ENCODE peak calls at places on chromosome 15, in five cellular contexts. One of them, this sample, is unnamed.

GRCh38 chr15:81853349-81853748 is 192.5 kb downstream of the MEX3B start:
- DNase-seq in fibroblast of lung: no peak
- DNase-seq in heart right ventricle: no peak
- DNase-seq in neural progenitor cell: no peak
- DNase-seq in keratinocyte: no peak
- DNase-seq in this sample: no peak

GRCh38 chr15:31489801-31490646 is 163.4 kb downstream of the KLF13 start:
- DNase-seq in neural progenitor cell: peak; percentile 78
- DNase-seq in fibroblast of lung: peak; percentile 47
- DNase-seq in heart right ventricle: peak; percentile 38
- DNase-seq in keratinocyte: no peak
- DNase-seq in this sample: peak; percentile 24

GRCh38 chr15:31347067-31347975 is 20.7 kb downstream of the KLF13 start:
- DNase-seq in heart right ventricle: no peak
- DNase-seq in neural progenitor cell: no peak
- DNase-seq in fibroblast of lung: no peak
- DNase-seq in keratinocyte: no peak
- DNase-seq in this sample: peak; percentile 36

GRCh38 chr15:23574742-23575141 is 9.3 kb downstream of the MKRN3 start:
- DNase-seq in fibroblast of lung: no peak
- DNase-seq in heart right ventricle: no peak
- DNase-seq in keratinocyte: no peak
- DNase-seq in neural progenitor cell: no peak
- DNase-seq in this sample: no peak

GRCh38 chr15:56371495-56372147 is 6.4 kb downstream of the TEX9 start:
- DNase-seq in keratinocyte: no peak
- DNase-seq in neural progenitor cell: no peak
- DNase-seq in fibroblast of lung: no peak
- DNase-seq in heart right ventricle: no peak
- DNase-seq in this sample: no peak

GRCh38 chr15:35168464-35168863 is 83.4 kb upstream of the NANOGP8 start:
- DNase-seq in heart right ventricle: no peak
- DNase-seq in keratinocyte: no peak
- DNase-seq in fibroblast of lung: peak; percentile 83
- DNase-seq in neural progenitor cell: no peak
- DNase-seq in this sample: no peak

GRCh38 chr15:40928351-40928974 is 677 bp upstream of the DLL4 start:
- DNase-seq in keratinocyte: no peak
- DNase-seq in neural progenitor cell: peak; percentile 55
- DNase-seq in fibroblast of lung: no peak
- DNase-seq in heart right ventricle: no peak
- DNase-seq in this sample: no peak

GRCh38 chr15:81101894-81102815 is 31.9 kb upstream of the CFAP161 start:
- DNase-seq in fibroblast of lung: no peak
- DNase-seq in heart right ventricle: no peak
- DNase-seq in keratinocyte: no peak
- DNase-seq in neural progenitor cell: no peak
- DNase-seq in this sample: no peak

GRCh38 chr15:99430881-99431401 is 134.8 kb upstream of the MEF2A start:
- DNase-seq in fibroblast of lung: no peak
- DNase-seq in keratinocyte: no peak
- DNase-seq in heart right ventricle: no peak
- DNase-seq in neural progenitor cell: no peak
- DNase-seq in this sample: peak; percentile 8

GRCh38 chr15:62985768-62986167 is 56.8 kb upstream of the TPM1 start:
- DNase-seq in heart right ventricle: no peak
- DNase-seq in keratinocyte: no peak
- DNase-seq in neural progenitor cell: no peak
- DNase-seq in fibroblast of lung: peak; percentile 96
- DNase-seq in this sample: no peak

GRCh38 chr15:41900526-41901380 is 6.9 kb upstream of the SPTBN5 start:
- DNase-seq in heart right ventricle: no peak
- DNase-seq in fibroblast of lung: no peak
- DNase-seq in keratinocyte: no peak
- DNase-seq in neural progenitor cell: no peak
- DNase-seq in this sample: no peak

GRCh38 chr15:50358805-50359204 is 3.8 kb upstream of the GABPB1 start:
- DNase-seq in fibroblast of lung: peak; percentile 52
- DNase-seq in heart right ventricle: no peak
- DNase-seq in neural progenitor cell: peak; percentile 43
- DNase-seq in keratinocyte: no peak
- DNase-seq in this sample: no peak

GRCh38 chr15:62591842-62592838 is 427.1 kb upstream of the C2CD4B start:
- DNase-seq in neural progenitor cell: no peak
- DNase-seq in heart right ventricle: no peak
- DNase-seq in fibroblast of lung: peak; percentile 64
- DNase-seq in keratinocyte: no peak
- DNase-seq in this sample: no peak

GRCh38 chr15:78640527-78640839 is 527 bp downstream of the CHRNB4 start:
- DNase-seq in neural progenitor cell: no peak
- DNase-seq in fibroblast of lung: no peak
- DNase-seq in keratinocyte: no peak
- DNase-seq in heart right ventricle: no peak
- DNase-seq in this sample: no peak

GRCh38 chr15:59991919-59992318 is 12.2 kb upstream of the FOXB1 start:
- DNase-seq in fibroblast of lung: no peak
- DNase-seq in keratinocyte: no peak
- DNase-seq in neural progenitor cell: no peak
- DNase-seq in heart right ventricle: no peak
- DNase-seq in this sample: no peak

GRCh38 chr15:33440911-33441310 is 130.1 kb downstream of the RYR3 start:
- DNase-seq in fibroblast of lung: no peak
- DNase-seq in keratinocyte: no peak
- DNase-seq in neural progenitor cell: no peak
- DNase-seq in heart right ventricle: no peak
- DNase-seq in this sample: no peak

GRCh38 chr15:68333775-68334470 is 56.4 kb downstream of the FEM1B start:
- DNase-seq in heart right ventricle: no peak
- DNase-seq in keratinocyte: no peak
- DNase-seq in fibroblast of lung: peak; percentile 67
- DNase-seq in neural progenitor cell: no peak
- DNase-seq in this sample: no peak

GRCh38 chr15:84057714-84058331 is 177.8 kb upstream of the GOLGA6L4 start:
- DNase-seq in heart right ventricle: no peak
- DNase-seq in fibroblast of lung: no peak
- DNase-seq in keratinocyte: no peak
- DNase-seq in neural progenitor cell: no peak
- DNase-seq in this sample: no peak

GRCh38 chr15:100842756-100843730 is 36.6 kb upstream of the ALDH1A3 start:
- DNase-seq in keratinocyte: no peak
- DNase-seq in fibroblast of lung: peak; percentile 12
- DNase-seq in neural progenitor cell: no peak
- DNase-seq in heart right ventricle: no peak
- DNase-seq in this sample: no peak

GRCh38 chr15:70182858-70183695 is 85.4 kb upstream of the TLE3 start:
- DNase-seq in neural progenitor cell: no peak
- DNase-seq in heart right ventricle: no peak
- DNase-seq in fibroblast of lung: no peak
- DNase-seq in keratinocyte: no peak
- DNase-seq in this sample: no peak

GRCh38 chr15:29432191-29433049 is 162.8 kb upstream of the NSMCE3 start:
- DNase-seq in keratinocyte: no peak
- DNase-seq in neural progenitor cell: no peak
- DNase-seq in heart right ventricle: no peak
- DNase-seq in fibroblast of lung: no peak
- DNase-seq in this sample: no peak

GRCh38 chr15:67152429-67152828 is 87.0 kb downstream of the SMAD3 start:
- DNase-seq in heart right ventricle: no peak
- DNase-seq in neural progenitor cell: no peak
- DNase-seq in keratinocyte: no peak
- DNase-seq in fibroblast of lung: no peak
- DNase-seq in this sample: no peak

GRCh38 chr15:67148196-67148701 is 82.8 kb downstream of the SMAD3 start:
- DNase-seq in heart right ventricle: no peak
- DNase-seq in keratinocyte: no peak
- DNase-seq in fibroblast of lung: peak; percentile 86
- DNase-seq in neural progenitor cell: no peak
- DNase-seq in this sample: no peak

GRCh38 chr15:67147410-67147949 is 82.1 kb downstream of the SMAD3 start:
- DNase-seq in heart right ventricle: no peak
- DNase-seq in fibroblast of lung: no peak
- DNase-seq in keratinocyte: no peak
- DNase-seq in neural progenitor cell: no peak
- DNase-seq in this sample: no peak

GRCh38 chr15:67149068-67149841 is 83.9 kb downstream of the SMAD3 start:
- DNase-seq in fibroblast of lung: no peak
- DNase-seq in heart right ventricle: no peak
- DNase-seq in keratinocyte: no peak
- DNase-seq in neural progenitor cell: peak; percentile 30
- DNase-seq in this sample: no peak

DNA sequence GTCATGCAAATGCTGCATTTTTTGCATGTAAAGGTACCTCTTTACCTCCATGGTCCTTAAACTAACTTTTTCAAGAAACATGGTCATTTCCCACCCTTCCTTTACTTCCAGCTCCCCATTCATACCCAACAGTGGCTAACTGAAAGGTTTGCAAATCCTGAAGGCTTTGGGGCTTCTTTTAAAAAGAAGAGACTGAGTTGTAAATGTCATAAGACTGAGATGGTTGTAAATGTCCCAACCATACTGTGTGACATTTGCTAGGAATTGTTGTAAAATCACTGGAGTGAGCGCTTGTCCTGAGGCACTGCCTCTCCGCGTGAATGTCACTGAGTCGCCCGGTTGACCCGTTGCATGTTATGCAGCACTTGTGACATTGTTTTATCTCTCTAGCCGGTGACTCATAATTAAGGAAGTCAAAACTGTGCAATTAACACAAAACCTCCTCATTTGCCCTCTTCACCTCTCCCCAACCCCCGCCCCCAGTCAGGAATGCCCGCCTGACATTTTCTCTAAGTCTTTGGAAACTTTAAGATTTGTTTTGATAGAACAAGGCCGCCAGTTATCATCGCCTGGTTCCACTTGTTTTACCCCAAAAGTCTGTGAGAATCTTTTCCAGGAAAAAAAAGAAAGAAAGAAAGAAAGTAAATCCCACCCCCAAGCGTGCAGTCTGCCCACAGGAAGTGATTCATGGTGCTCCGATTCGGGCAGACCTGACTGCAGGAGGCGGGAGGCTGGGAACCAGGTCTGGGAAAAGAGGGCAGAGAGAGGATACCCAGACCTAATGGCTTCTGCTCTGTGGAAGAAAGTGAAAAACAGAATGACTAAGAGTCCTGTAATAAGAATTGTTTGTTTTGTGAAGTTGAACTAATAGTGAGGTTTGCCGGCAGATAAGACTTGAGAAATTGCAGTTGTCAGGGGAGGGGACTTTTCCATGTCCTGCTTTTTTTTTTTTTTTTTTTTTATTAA is 84.7 kb downstream of the SMAD3 start:
- DNase-seq in fibroblast of lung: peak; percentile 99
- DNase-seq in heart right ventricle: peak; percentile 75
- DNase-seq in keratinocyte: no peak
- DNase-seq in neural progenitor cell: peak; percentile 43
- DNase-seq in this sample: no peak
- H3K4me1 ChIP-seq in fibroblast of lung: peaks cover 57% of the 10 kb centered on the region
- H3K4me1 ChIP-seq in heart right ventricle: peaks cover 52% of the 10 kb centered on the region
- H3K4me1 ChIP-seq in keratinocyte: peaks cover 65% of the 10 kb centered on the region
- H3K4me1 ChIP-seq in neural progenitor cell: peaks cover 52% of the 10 kb centered on the region
- H3K4me1 ChIP-seq in this sample: peaks cover 84% of the 10 kb centered on the region

DNA sequence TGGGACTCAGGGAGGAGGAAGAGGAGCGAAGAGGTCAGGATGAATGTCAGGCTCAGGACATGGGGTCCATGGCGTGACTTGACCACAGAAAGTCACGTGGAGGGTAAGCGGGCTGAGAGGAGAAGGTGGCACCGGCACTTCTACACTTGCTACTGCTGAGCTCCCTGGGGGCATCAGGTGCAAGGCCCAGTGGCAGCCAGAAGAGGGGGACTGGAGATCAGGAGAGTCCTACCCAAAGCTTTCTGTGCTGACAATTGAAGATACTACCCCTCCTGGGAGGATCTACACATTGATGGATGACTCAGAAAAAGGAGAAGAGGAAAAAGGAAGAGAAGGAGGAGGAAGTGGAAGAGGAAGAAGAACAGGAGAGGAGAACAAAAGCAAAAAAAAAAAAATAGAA is 41.3 kb downstream of the MYO5C start:
- DNase-seq in fibroblast of lung: no peak
- DNase-seq in neural progenitor cell: no peak
- DNase-seq in keratinocyte: no peak
- DNase-seq in heart right ventricle: no peak
- DNase-seq in this sample: no peak
- TF ChIP-seq CTCF in fibroblast of lung: no peak
- TF ChIP-seq CTCF in neural progenitor cell: peak; percentile 22
- TF ChIP-seq CTCF in keratinocyte: no peak
- TF ChIP-seq CTCF in heart right ventricle: no peak
- TF ChIP-seq CTCF in this sample: no peak

GRCh38 chr15:90617668-90618097 is 88.0 kb downstream of the CRTC3 start:
- DNase-seq in heart right ventricle: no peak
- DNase-seq in neural progenitor cell: no peak
- DNase-seq in fibroblast of lung: no peak
- DNase-seq in keratinocyte: no peak
- DNase-seq in this sample: peak; percentile 82
- H3K36me3 ChIP-seq in heart right ventricle: no peaks in the 10 kb centered on the region
- H3K36me3 ChIP-seq in neural progenitor cell: no peaks in the 10 kb centered on the region
- H3K36me3 ChIP-seq in fibroblast of lung: peaks cover 4% of the 10 kb centered on the region
- H3K36me3 ChIP-seq in keratinocyte: peaks cover 4% of the 10 kb centered on the region
- H3K36me3 ChIP-seq in this sample: peaks cover 22% of the 10 kb centered on the region

DNA sequence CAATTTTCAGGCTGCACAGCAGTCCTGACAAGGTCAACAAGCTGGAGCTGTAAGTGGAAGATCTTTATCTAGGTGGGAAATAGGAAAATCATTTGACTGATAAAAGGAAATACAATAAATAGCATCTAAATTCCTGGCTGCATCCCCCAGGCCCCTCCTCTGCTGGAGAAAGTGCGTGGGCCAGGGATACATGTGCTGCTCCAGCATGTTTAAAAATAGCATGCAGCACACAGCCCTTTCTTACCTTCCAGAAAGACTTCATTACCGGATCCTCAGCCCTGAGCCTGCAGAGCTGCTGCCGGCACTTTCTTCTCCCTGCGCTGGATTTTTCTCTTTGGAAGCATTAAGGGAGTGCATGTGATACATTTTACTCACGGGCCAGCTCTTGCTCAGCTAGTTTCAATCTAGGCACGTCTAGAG is 77.3 kb downstream of the HMG20A start:
- DNase-seq in fibroblast of lung: peak; percentile 59
- DNase-seq in heart right ventricle: peak; percentile 74
- DNase-seq in keratinocyte: no peak
- DNase-seq in neural progenitor cell: no peak
- DNase-seq in this sample: peak; percentile 40
- H3K4me1 ChIP-seq in fibroblast of lung: peaks cover 31% of the 10 kb centered on the region
- H3K4me1 ChIP-seq in heart right ventricle: peaks cover 44% of the 10 kb centered on the region
- H3K4me1 ChIP-seq in keratinocyte: peaks cover 17% of the 10 kb centered on the region
- H3K4me1 ChIP-seq in neural progenitor cell: peaks cover 47% of the 10 kb centered on the region
- H3K4me1 ChIP-seq in this sample: peaks cover 38% of the 10 kb centered on the region

GRCh38 chr15:93018574-93018973 is 70.4 kb downstream of the RGMA start:
- DNase-seq in keratinocyte: no peak
- DNase-seq in heart right ventricle: no peak
- DNase-seq in neural progenitor cell: peak; percentile 32
- DNase-seq in fibroblast of lung: no peak
- DNase-seq in this sample: no peak
- TF ChIP-seq CTCF in keratinocyte: peak; percentile 12
- TF ChIP-seq CTCF in heart right ventricle: peak; percentile 36
- TF ChIP-seq CTCF in neural progenitor cell: peak; percentile 34
- TF ChIP-seq CTCF in fibroblast of lung: peak; percentile 33
- TF ChIP-seq CTCF in this sample: peak; percentile 32